ENCODE peak calls at places on chromosomes 11 and 22, in five cellular contexts. One of them, this sample, is unnamed. For H3K4me1, the result is how much of the 10 kb centered on the place peaks cover.

GRCh38 chr22:48567213-48567975 is 1260.3 kb downstream of the BRD1 start:
- DNase-seq in upper lobe of right lung: no peak
- DNase-seq in thoracic aorta: no peak
- DNase-seq in fibroblast of lung: no peak
- DNase-seq in gastrocnemius medialis: no peak
- DNase-seq in this sample: no peak

GRCh38 chr11:112794321-112794720 is 166.9 kb upstream of the NCAM1 start:
- DNase-seq in upper lobe of right lung: no peak
- DNase-seq in thoracic aorta: no peak
- DNase-seq in fibroblast of lung: no peak
- DNase-seq in gastrocnemius medialis: no peak
- DNase-seq in this sample: no peak

GRCh38 chr22:45876136-45877035 is 100.6 kb downstream of the WNT7B start:
- DNase-seq in upper lobe of right lung: peak
- DNase-seq in thoracic aorta: no peak
- DNase-seq in fibroblast of lung: no peak
- DNase-seq in gastrocnemius medialis: no peak
- DNase-seq in this sample: no peak

GRCh38 chr11:108242422-108242821 is 19.6 kb downstream of the ATM start:
- DNase-seq in upper lobe of right lung: no peak
- DNase-seq in thoracic aorta: no peak
- DNase-seq in fibroblast of lung: no peak
- DNase-seq in gastrocnemius medialis: no peak
- DNase-seq in this sample: no peak

GRCh38 chr11:19715373-19715772 is 2.7 kb downstream of the NAV2 start:
- DNase-seq in upper lobe of right lung: no peak
- DNase-seq in thoracic aorta: peak
- DNase-seq in fibroblast of lung: peak
- DNase-seq in gastrocnemius medialis: no peak
- DNase-seq in this sample: no peak

GRCh38 chr11:72321381-72321996 is 77.5 kb upstream of the PHOX2A start:
- DNase-seq in upper lobe of right lung: no peak
- DNase-seq in thoracic aorta: no peak
- DNase-seq in fibroblast of lung: peak
- DNase-seq in gastrocnemius medialis: no peak
- DNase-seq in this sample: no peak

GRCh38 chr11:406796-407650 is 7.8 kb downstream of the SIGIRR start:
- DNase-seq in upper lobe of right lung: peak
- DNase-seq in thoracic aorta: no peak
- DNase-seq in fibroblast of lung: peak
- DNase-seq in gastrocnemius medialis: peak
- DNase-seq in this sample: peak

GRCh38 chr11:40186401-40187091 is 1272.9 kb downstream of the LRRC4C start:
- DNase-seq in upper lobe of right lung: no peak
- DNase-seq in thoracic aorta: no peak
- DNase-seq in fibroblast of lung: no peak
- DNase-seq in gastrocnemius medialis: no peak
- DNase-seq in this sample: no peak

GRCh38 chr11:6214530-6214929 is 9.2 kb downstream of the C11orf42 start:
- DNase-seq in upper lobe of right lung: no peak
- DNase-seq in thoracic aorta: no peak
- DNase-seq in fibroblast of lung: no peak
- DNase-seq in gastrocnemius medialis: no peak
- DNase-seq in this sample: no peak

GRCh38 chr11:199782-200181 is 6.9 kb downstream of the SCGB1C1 start:
- DNase-seq in upper lobe of right lung: peak
- DNase-seq in thoracic aorta: no peak
- DNase-seq in fibroblast of lung: no peak
- DNase-seq in gastrocnemius medialis: no peak
- DNase-seq in this sample: peak

GRCh38 chr22:35317680-35318290 is 18.1 kb downstream of the TOM1 start:
- DNase-seq in upper lobe of right lung: peak
- DNase-seq in thoracic aorta: no peak
- DNase-seq in fibroblast of lung: no peak
- DNase-seq in gastrocnemius medialis: peak
- DNase-seq in this sample: no peak

GRCh38 chr11:72036687-72037086 is 38.0 kb downstream of the IL18BP start:
- DNase-seq in upper lobe of right lung: no peak
- DNase-seq in thoracic aorta: no peak
- DNase-seq in fibroblast of lung: no peak
- DNase-seq in gastrocnemius medialis: no peak
- DNase-seq in this sample: no peak

GRCh38 chr22:21791635-21792625 is 56.3 kb upstream of the YPEL1 start:
- DNase-seq in upper lobe of right lung: no peak
- DNase-seq in thoracic aorta: no peak
- DNase-seq in fibroblast of lung: peak
- DNase-seq in gastrocnemius medialis: no peak
- DNase-seq in this sample: peak

GRCh38 chr11:112795896-112796686 is 165.1 kb upstream of the NCAM1 start:
- DNase-seq in upper lobe of right lung: no peak
- DNase-seq in thoracic aorta: no peak
- DNase-seq in fibroblast of lung: no peak
- DNase-seq in gastrocnemius medialis: peak
- DNase-seq in this sample: no peak

GRCh38 chr22:19035474-19036228 is 86.6 kb downstream of the DGCR2 start:
- DNase-seq in upper lobe of right lung: peak
- DNase-seq in thoracic aorta: no peak
- DNase-seq in fibroblast of lung: peak
- DNase-seq in gastrocnemius medialis: no peak
- DNase-seq in this sample: no peak

GRCh38 chr11:61951484-61952135 is 1.5 kb downstream of the BEST1 start:
- DNase-seq in upper lobe of right lung: no peak
- DNase-seq in thoracic aorta: no peak
- DNase-seq in fibroblast of lung: no peak
- DNase-seq in gastrocnemius medialis: no peak
- DNase-seq in this sample: no peak

GRCh38 chr11:44997566-44997965 is 46.9 kb upstream of the TP53I11 start:
- DNase-seq in upper lobe of right lung: no peak
- DNase-seq in thoracic aorta: no peak
- DNase-seq in fibroblast of lung: no peak
- DNase-seq in gastrocnemius medialis: no peak
- DNase-seq in this sample: no peak

GRCh38 chr11:123330948-123331347 is 99.1 kb upstream of the GRAMD1B start:
- DNase-seq in upper lobe of right lung: no peak
- DNase-seq in thoracic aorta: no peak
- DNase-seq in fibroblast of lung: no peak
- DNase-seq in gastrocnemius medialis: peak
- DNase-seq in this sample: no peak

GRCh38 chr11:37952035-37952434 is 1354.0 kb upstream of the RAG2 start:
- DNase-seq in upper lobe of right lung: no peak
- DNase-seq in thoracic aorta: no peak
- DNase-seq in fibroblast of lung: no peak
- DNase-seq in gastrocnemius medialis: no peak
- DNase-seq in this sample: no peak

GRCh38 chr11:6992457-6993431 is 27.4 kb downstream of the ZNF214 start:
- DNase-seq in upper lobe of right lung: no peak
- DNase-seq in thoracic aorta: no peak
- DNase-seq in fibroblast of lung: peak
- DNase-seq in gastrocnemius medialis: no peak
- DNase-seq in this sample: no peak

GRCh38 chr11:8832571-8833260 is 78.3 kb upstream of the AKIP1 start:
- DNase-seq in upper lobe of right lung: peak
- DNase-seq in thoracic aorta: no peak
- DNase-seq in fibroblast of lung: peak
- DNase-seq in gastrocnemius medialis: no peak
- DNase-seq in this sample: no peak

GRCh38 chr11:2515401-2516275 is 70.8 kb downstream of the KCNQ1 start:
- DNase-seq in upper lobe of right lung: peak
- DNase-seq in thoracic aorta: no peak
- DNase-seq in fibroblast of lung: no peak
- DNase-seq in gastrocnemius medialis: peak
- DNase-seq in this sample: peak

GRCh38 chr22:40641269-40641668 is 4.8 kb upstream of the MRTFA start:
- DNase-seq in upper lobe of right lung: no peak
- DNase-seq in thoracic aorta: no peak
- DNase-seq in fibroblast of lung: no peak
- DNase-seq in gastrocnemius medialis: no peak
- DNase-seq in this sample: no peak

GRCh38 chr11:78219493-78220217 is 30.9 kb downstream of the USP35 start:
- DNase-seq in upper lobe of right lung: no peak
- DNase-seq in thoracic aorta: no peak
- DNase-seq in fibroblast of lung: no peak
- DNase-seq in gastrocnemius medialis: no peak
- DNase-seq in this sample: no peak

GRCh38 chr22:32839776-32840571 is 38.5 kb downstream of the TIMP3 start:
- DNase-seq in upper lobe of right lung: no peak
- DNase-seq in thoracic aorta: no peak
- DNase-seq in fibroblast of lung: no peak
- DNase-seq in gastrocnemius medialis: no peak
- DNase-seq in this sample: no peak

GRCh38 chr11:64536396-64536935 is 54.6 kb upstream of the SLC22A12 start:
- DNase-seq in upper lobe of right lung: no peak
- DNase-seq in thoracic aorta: no peak
- DNase-seq in fibroblast of lung: peak
- DNase-seq in gastrocnemius medialis: no peak
- DNase-seq in this sample: no peak

GRCh38 chr11:123302751-123303195 is 107.7 kb upstream of the CLMP start:
- DNase-seq in upper lobe of right lung: no peak
- DNase-seq in thoracic aorta: no peak
- DNase-seq in fibroblast of lung: peak
- DNase-seq in gastrocnemius medialis: no peak
- DNase-seq in this sample: no peak

GRCh38 chr11:86241956-86242525 is 2.5 kb upstream of the EED start:
- DNase-seq in upper lobe of right lung: no peak
- DNase-seq in thoracic aorta: no peak
- DNase-seq in fibroblast of lung: no peak
- DNase-seq in gastrocnemius medialis: no peak
- DNase-seq in this sample: no peak

GRCh38 chr11:8566613-8567210 is 27.3 kb downstream of the STK33 start:
- DNase-seq in upper lobe of right lung: no peak
- DNase-seq in thoracic aorta: no peak
- DNase-seq in fibroblast of lung: peak
- DNase-seq in gastrocnemius medialis: no peak
- DNase-seq in this sample: no peak

GRCh38 chr11:62601114-62601363 is 626 bp downstream of the MTA2 start:
- DNase-seq in upper lobe of right lung: no peak
- DNase-seq in thoracic aorta: no peak
- DNase-seq in fibroblast of lung: no peak
- DNase-seq in gastrocnemius medialis: no peak
- DNase-seq in this sample: no peak

DNA sequence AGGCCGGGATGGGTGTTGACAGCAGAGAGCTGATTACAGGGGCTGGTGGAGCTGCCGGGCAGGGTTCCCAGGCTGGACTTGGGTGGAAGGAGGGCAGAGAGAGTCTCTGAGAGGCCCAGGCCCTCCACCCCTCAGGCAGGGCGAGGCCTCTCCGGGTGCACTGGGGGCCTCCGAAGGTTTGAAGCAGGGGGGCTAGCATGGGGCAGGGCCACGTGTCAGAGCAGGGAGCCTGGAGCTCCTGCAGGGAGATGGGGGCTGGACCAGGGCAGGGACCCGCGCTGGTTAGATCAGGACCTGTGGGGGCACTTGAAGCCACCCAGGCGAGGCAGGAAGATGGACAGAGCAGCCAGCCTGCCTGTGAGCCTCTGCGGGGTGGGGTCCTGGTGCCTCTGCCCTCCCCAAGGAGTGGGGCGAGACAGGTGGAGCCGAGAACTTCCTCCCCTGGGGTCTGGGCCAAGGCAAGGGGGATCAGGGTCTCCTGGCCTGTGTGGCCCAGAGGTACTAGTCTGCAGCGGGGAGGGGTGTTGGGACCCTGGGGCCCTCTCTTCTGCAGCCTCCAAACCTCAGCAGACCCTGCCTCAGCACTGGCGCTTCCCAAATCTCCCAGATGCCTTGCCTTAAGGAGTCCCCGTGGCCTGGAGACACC is 911 bp downstream of the PANX2 start:
- DNase-seq in upper lobe of right lung: no peak
- DNase-seq in thoracic aorta: no peak
- DNase-seq in fibroblast of lung: no peak
- DNase-seq in gastrocnemius medialis: no peak
- DNase-seq in this sample: no peak
- H3K4me3 ChIP-seq in upper lobe of right lung: peak
- H3K4me3 ChIP-seq in thoracic aorta: peak
- H3K4me3 ChIP-seq in fibroblast of lung: no peak
- H3K4me3 ChIP-seq in gastrocnemius medialis: no peak
- H3K4me3 ChIP-seq in this sample: no peak

DNA sequence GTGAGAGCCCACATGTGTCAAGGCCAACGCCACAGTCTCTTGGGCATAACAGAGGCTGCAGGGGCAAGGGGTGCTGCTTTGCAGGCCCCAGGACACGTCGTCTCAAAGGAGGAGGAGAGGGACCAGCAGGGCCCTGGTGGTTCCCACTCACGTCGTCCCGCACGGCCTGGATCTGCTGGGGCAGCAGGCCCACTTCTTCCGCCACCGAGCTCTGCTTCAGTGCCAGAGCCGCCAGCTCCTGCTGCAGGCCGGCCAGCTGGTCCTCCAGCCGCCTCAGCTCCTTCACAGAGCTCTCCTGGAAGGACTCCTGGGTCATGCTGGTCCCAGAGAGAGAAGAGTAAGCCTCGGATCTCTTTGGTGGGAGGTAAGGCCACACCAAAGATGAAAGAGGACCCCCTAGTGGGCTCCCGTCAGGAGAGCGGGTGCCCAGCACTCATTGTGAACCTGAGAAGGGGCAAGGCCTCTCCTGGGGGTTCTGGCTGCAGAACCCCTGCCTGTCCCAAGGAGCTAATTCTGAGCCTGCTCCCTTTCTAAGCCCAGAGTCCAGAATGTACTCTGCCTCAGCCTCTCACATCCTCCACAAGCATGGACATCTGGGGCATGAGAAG is 15.6 kb downstream of the SUN2 start:
- DNase-seq in upper lobe of right lung: no peak
- DNase-seq in thoracic aorta: no peak
- DNase-seq in fibroblast of lung: no peak
- DNase-seq in gastrocnemius medialis: no peak
- DNase-seq in this sample: no peak
- H3K4me1 ChIP-seq in upper lobe of right lung: under half
- H3K4me1 ChIP-seq in thoracic aorta: under half
- H3K4me1 ChIP-seq in fibroblast of lung: under half
- H3K4me1 ChIP-seq in gastrocnemius medialis: under half
- H3K4me1 ChIP-seq in this sample: half or more

GRCh38 chr11:10096987-10097386 is 197.0 kb downstream of the SBF2 start:
- DNase-seq in upper lobe of right lung: no peak
- DNase-seq in thoracic aorta: no peak
- DNase-seq in fibroblast of lung: no peak
- DNase-seq in gastrocnemius medialis: no peak
- DNase-seq in this sample: no peak
- H3K27ac ChIP-seq in upper lobe of right lung: no peak
- H3K27ac ChIP-seq in thoracic aorta: no peak
- H3K27ac ChIP-seq in fibroblast of lung: no peak
- H3K27ac ChIP-seq in gastrocnemius medialis: no peak
- H3K27ac ChIP-seq in this sample: no peak

GRCh38 chr22:43921361-43921760 is 2.2 kb upstream of the PNPLA3 start:
- DNase-seq in upper lobe of right lung: no peak
- DNase-seq in thoracic aorta: no peak
- DNase-seq in fibroblast of lung: peak
- DNase-seq in gastrocnemius medialis: peak
- DNase-seq in this sample: no peak

GRCh38 chr22:43925433-43926348 is 2.1 kb downstream of the PNPLA3 start:
- DNase-seq in upper lobe of right lung: peak
- DNase-seq in thoracic aorta: no peak
- DNase-seq in fibroblast of lung: no peak
- DNase-seq in gastrocnemius medialis: peak
- DNase-seq in this sample: no peak

GRCh38 chr22:43922123-43922522 is 1.5 kb upstream of the PNPLA3 start:
- DNase-seq in upper lobe of right lung: no peak
- DNase-seq in thoracic aorta: no peak
- DNase-seq in fibroblast of lung: no peak
- DNase-seq in gastrocnemius medialis: no peak
- DNase-seq in this sample: no peak

GRCh38 chr22:43923631-43924548 is at the start of gene PNPLA3:
- DNase-seq in upper lobe of right lung: peak
- DNase-seq in thoracic aorta: peak
- DNase-seq in fibroblast of lung: peak
- DNase-seq in gastrocnemius medialis: peak
- DNase-seq in this sample: peak

GRCh38 chr22:43923191-43923590 is 414 bp upstream of the PNPLA3 start:
- DNase-seq in upper lobe of right lung: no peak
- DNase-seq in thoracic aorta: no peak
- DNase-seq in fibroblast of lung: peak
- DNase-seq in gastrocnemius medialis: no peak
- DNase-seq in this sample: no peak
- H3K4me3 ChIP-seq in upper lobe of right lung: peak
- H3K4me3 ChIP-seq in thoracic aorta: peak
- H3K4me3 ChIP-seq in fibroblast of lung: no peak
- H3K4me3 ChIP-seq in gastrocnemius medialis: peak
- H3K4me3 ChIP-seq in this sample: peak

This sample was measured in CD8-positive, alpha-beta T cell.